ENCODE peak calls at places on chromosomes 7 and 10, in four cellular contexts. L is thyroid gland, C is ovary, M is uterus. U is an unnamed sample. For H3K4me1, the result is how much of the 10 kb centered on the place peaks cover.

GRCh38 chr7:130894146-130895005 is 160.4 kb upstream of the KLF14 start:
- DNase-seq in L (peak), C (peak), M (peak), U (peak)

GRCh38 chr7:12518920-12519681 is 51.4 kb upstream of the SCIN start:
- DNase-seq in L (no peak), C (no peak), M (no peak), U (no peak)

GRCh38 chr7:137717045-137717444 is 129.7 kb downstream of the DGKI start:
- DNase-seq in L (no peak), C (no peak), M (no peak), U (no peak)

GRCh38 chr7:158460665-158461064 is 127.0 kb downstream of the PTPRN2 start:
- DNase-seq in L (no peak), C (no peak), M (no peak), U (no peak)

GRCh38 chr10:124328514-124329220 is 90.1 kb downstream of the OAT start:
- DNase-seq in L (no peak), C (no peak), M (no peak), U (no peak)

GRCh38 chr7:75567948-75568595 is 76.0 kb downstream of the SPDYE5 start:
- DNase-seq in L (no peak), C (no peak), M (no peak), U (no peak)

GRCh38 chr10:34528320-34528719 is 286.8 kb downstream of the PARD3 start:
- DNase-seq in L (peak), C (no peak), M (no peak), U (no peak)

GRCh38 chr7:30062587-30062986 is 34.4 kb downstream of the PLEKHA8 start:
- DNase-seq in L (no peak), C (no peak), M (no peak), U (no peak)

GRCh38 chr7:388961-389701 is 99.2 kb downstream of the FOXL3 start:
- DNase-seq in L (no peak), C (peak), M (no peak), U (no peak)

GRCh38 chr10:132136689-132137088 is 50.1 kb upstream of the DPYSL4 start:
- DNase-seq in L (no peak), C (no peak), M (no peak), U (no peak)

GRCh38 chr10:118412918-118413317 is 70.8 kb upstream of the FAM204A start:
- DNase-seq in L (no peak), C (no peak), M (no peak), U (no peak)

GRCh38 chr7:82481499-82482097 is 38.0 kb upstream of the CACNA2D1 start:
- DNase-seq in L (no peak), C (no peak), M (no peak), U (no peak)

GRCh38 chr10:3094565-3095168 is 27.3 kb downstream of the PFKP start:
- DNase-seq in L (no peak), C (no peak), M (no peak), U (no peak)

GRCh38 chr10:127852456-127852855 is 40.3 kb downstream of the CLRN3 start:
- DNase-seq in L (no peak), C (no peak), M (no peak), U (no peak)

GRCh38 chr7:102077081-102077480 is 209.6 kb upstream of the SH2B2 start:
- DNase-seq in L (no peak), C (no peak), M (no peak), U (no peak)

GRCh38 chr7:16954326-16954725 is 72.5 kb upstream of the AGR3 start:
- DNase-seq in L (no peak), C (no peak), M (no peak), U (no peak)

GRCh38 chr7:48390381-48391327 is 219.4 kb downstream of the ABCA13 start:
- DNase-seq in L (peak), C (no peak), M (no peak), U (no peak)

GRCh38 chr7:7731732-7732131 is 13.3 kb upstream of the RPA3 start:
- DNase-seq in L (no peak), C (no peak), M (no peak), U (no peak)

GRCh38 chr7:24917510-24918239 is 62.3 kb downstream of the OSBPL3 start:
- DNase-seq in L (no peak), C (no peak), M (no peak), U (no peak)

GRCh38 chr7:78260826-78261225 is 462.3 kb downstream of the PHTF2 start:
- DNase-seq in L (no peak), C (no peak), M (no peak), U (no peak)

GRCh38 chr7:98281757-98282652 is 519 bp downstream of the BRI3 start:
- DNase-seq in L (peak), C (peak), M (peak), U (no peak)

GRCh38 chr10:53422223-53422888 is 649.8 kb upstream of the MBL2 start:
- DNase-seq in L (no peak), C (no peak), M (no peak), U (no peak)

GRCh38 chr7:24381919-24382505 is 98.0 kb downstream of the NPY start:
- DNase-seq in L (no peak), C (no peak), M (no peak), U (no peak)

GRCh38 chr7:116672596-116673503 is 854 bp downstream of the MET start:
- DNase-seq in L (peak), C (no peak), M (no peak), U (no peak)

GRCh38 chr10:15504101-15504840 is 133.2 kb upstream of the FAM171A1 start:
- DNase-seq in L (no peak), C (no peak), M (no peak), U (no peak)

GRCh38 chr7:12456506-12456905 is 52.8 kb upstream of the VWDE start:
- DNase-seq in L (peak), C (no peak), M (no peak), U (no peak)

GRCh38 chr10:58781873-58782488 is 269.3 kb downstream of the BICC1 start:
- DNase-seq in L (no peak), C (no peak), M (no peak), U (no peak)

GRCh38 chr10:6044651-6045599 is 17.2 kb downstream of the IL2RA start:
- DNase-seq in L (no peak), C (no peak), M (no peak), U (peak)

GRCh38 chr10:119723624-119724023 is 2.2 kb upstream of the INPP5F start:
- DNase-seq in L (no peak), C (no peak), M (no peak), U (no peak)

GRCh38 chr7:72335561-72336381 is 76.4 kb downstream of the CALN1 start:
- DNase-seq in L (no peak), C (no peak), M (no peak), U (no peak)

GRCh38 chr10:1097436-1097835 is 41.3 kb downstream of the WDR37 start:
- DNase-seq in L (no peak), C (no peak), M (no peak), U (peak)

GRCh38 chr10:13302821-13303555 is 3.1 kb upstream of the PHYH start:
- DNase-seq in L (no peak), C (no peak), M (no peak), U (no peak)

GRCh38 chr7:108911016-108911415 is 341.3 kb downstream of the DNAJB9 start:
- DNase-seq in L (no peak), C (no peak), M (no peak), U (no peak)

GRCh38 chr10:132383751-132384181 is 13.2 kb upstream of the PWWP2B start:
- DNase-seq in L (no peak), C (no peak), M (peak), U (no peak)

GRCh38 chr10:84460520-84460919 is 132.1 kb downstream of the CCSER2 start:
- DNase-seq in L (no peak), C (no peak), M (no peak), U (no peak)

GRCh38 chr7:142083605-142084004 is 27.9 kb upstream of the MGAM2 start:
- DNase-seq in L (no peak), C (no peak), M (no peak), U (no peak)
- TF ChIP-seq CTCF in L (no peak), C (no peak), M (no peak), U (no peak)

GRCh38 chr10:80453392-80453714 is 757 bp upstream of the TSPAN14 start:
- DNase-seq in L (no peak), C (no peak), M (no peak), U (no peak)

GRCh38 chr10:80455461-80456345 is 1.6 kb downstream of the TSPAN14 start:
- DNase-seq in L (no peak), C (no peak), M (no peak), U (no peak)

GRCh38 chr10:80454526-80455460 is 683 bp downstream of the TSPAN14 start:
- DNase-seq in L (peak), C (peak), M (peak), U (no peak)

GRCh38 chr10:80452688-80453391 is 1.3 kb upstream of the TSPAN14 start:
- DNase-seq in L (peak), C (no peak), M (peak), U (no peak)

GRCh38 chr10:80453715-80454525 is at the start of gene TSPAN14:
- DNase-seq in L (peak), C (peak), M (peak), U (no peak)
- H3K4me1 ChIP-seq in L (half or more), C (under half), M (under half), U (half or more)

DNA sequence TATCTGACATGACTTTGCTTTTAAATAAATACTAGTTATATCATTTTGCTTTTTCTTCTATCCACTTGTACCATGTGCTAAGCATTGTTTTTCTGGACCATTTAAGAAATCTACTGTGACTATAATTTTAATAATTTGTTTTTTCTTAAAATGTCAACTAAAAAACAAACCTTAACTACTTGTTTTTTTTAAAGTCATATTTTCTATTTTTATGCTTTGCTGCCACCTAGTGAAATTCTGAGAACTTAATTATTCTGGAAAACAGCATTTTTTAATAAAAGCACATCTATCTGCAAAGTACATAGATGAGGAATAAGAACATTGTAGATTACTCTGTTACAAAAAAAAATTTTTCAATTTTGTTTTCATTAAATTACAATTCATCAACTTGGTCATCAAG is 47.4 kb downstream of the ORC5 start:
- DNase-seq in L (no peak), C (no peak), M (no peak), U (no peak)
- TF ChIP-seq CTCF in L (peak), C (no peak), M (peak), U (peak)

DNA sequence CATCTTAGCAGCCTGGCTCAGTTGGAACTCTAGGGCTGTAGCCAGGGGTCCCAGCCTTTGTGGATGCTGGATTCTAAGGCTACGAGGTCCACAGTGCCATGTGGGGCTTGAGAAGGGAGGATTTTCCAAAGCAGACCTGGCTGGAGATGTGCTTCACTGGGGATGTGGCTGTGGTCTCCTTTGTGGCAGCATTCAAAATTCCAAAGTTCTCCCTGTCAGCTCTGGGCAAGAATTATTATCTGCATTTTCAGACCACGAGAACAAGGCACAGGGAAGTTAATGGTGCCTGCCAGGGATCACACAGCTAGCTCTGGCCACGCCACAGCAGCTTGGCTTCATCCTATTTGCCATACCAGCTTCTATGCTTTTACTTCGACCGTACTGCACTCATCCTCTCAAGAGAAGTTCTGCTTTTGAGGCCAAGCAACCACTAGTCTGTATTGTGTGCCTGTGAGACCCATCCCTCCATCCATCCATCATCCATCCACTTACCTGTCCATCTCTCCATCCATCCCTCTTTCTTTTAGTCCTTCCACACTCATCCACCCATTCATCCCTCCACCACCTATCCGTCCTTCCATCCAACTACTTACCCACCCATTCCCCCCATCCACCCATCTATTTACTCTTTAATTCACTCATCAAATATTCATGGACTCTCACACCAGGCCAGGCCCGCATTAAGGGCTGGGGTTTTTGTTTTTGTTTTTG is 71.5 kb downstream of the ZMIZ1 start:
- DNase-seq in L (no peak), C (no peak), M (no peak), U (no peak)
- H3K4me1 ChIP-seq in L (half or more), C (under half), M (under half), U (half or more)

DNA sequence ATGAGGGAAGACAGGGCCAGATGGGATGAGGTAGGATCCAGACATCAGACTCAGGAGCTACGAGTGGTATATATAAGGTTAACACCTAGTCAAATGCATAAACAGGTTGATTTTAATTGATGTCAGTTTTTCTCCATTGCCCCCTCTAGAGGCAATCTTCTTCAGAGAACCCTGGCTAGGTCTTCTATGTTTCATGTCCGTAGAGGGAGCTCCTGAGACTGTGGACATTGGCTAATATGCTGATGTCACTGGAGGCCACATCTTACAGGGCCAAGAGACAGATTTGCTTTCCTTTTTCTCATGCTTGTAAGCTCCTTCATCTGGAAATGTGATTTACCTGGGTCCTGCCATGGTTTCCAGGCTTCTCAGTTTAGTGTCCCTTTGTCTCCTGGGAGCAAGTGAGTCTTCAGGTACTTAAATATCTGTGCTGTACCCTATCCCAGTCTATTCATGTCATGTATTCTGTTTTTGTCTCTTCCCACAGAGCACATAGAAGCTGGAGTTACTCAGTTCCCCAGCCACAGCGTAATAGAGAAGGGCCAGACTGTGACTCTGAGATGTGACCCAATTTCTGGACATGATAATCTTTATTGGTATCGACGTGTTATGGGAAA is 161.6 kb upstream of the PRSS1 start:
- DNase-seq in L (no peak), C (no peak), M (no peak), U (no peak)
- TF ChIP-seq CTCF in L (no peak), C (no peak), M (no peak), U (no peak)

DNA sequence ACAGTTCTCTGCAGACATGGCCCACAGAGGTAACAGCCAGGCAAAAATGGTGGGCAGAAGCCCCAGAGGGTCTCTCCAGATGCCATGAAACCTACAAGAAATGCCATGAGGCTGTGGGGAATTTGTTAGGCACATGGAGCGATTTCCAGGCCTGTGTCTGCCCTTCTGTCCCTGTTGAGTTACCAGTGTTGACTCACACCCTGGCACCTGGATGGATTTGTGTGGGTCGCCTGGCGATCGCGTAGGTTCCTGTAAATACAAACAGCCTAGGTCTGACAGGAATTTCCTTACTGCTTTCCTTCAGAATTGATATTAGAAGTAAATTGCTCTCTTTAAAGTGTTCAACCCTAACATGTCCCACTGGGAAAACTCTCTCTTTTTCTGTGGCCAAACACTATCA is 164.9 kb upstream of the EEPD1 start:
- DNase-seq in L (no peak), C (no peak), M (no peak), U (no peak)
- H3K4me1 ChIP-seq in L (under half), C (under half), M (under half), U (under half)